ENCODE peak calls at places on chromosomes 12 and 14, in four cellular contexts. One of them, this sample, is unnamed.

GRCh38 chr14:70858641-70859040 is 48.6 kb upstream of the PCNX1 start:
- DNase-seq in Panc1: no peak
- DNase-seq in uterus: no peak
- DNase-seq in transverse colon: no peak
- DNase-seq in this sample: no peak

GRCh38 chr14:23154876-23155587 is 28.4 kb downstream of the SLC7A8 start:
- DNase-seq in Panc1: no peak
- DNase-seq in uterus: peak; percentile 92
- DNase-seq in transverse colon: peak; percentile 61
- DNase-seq in this sample: no peak

GRCh38 chr12:76820888-76821482 is 57.1 kb downstream of the ZDHHC17 start:
- DNase-seq in Panc1: no peak
- DNase-seq in uterus: peak; percentile 36
- DNase-seq in transverse colon: peak; percentile 19
- DNase-seq in this sample: peak; percentile 11

GRCh38 chr14:33938131-33938949 is 12.5 kb downstream of the EGLN3 start:
- DNase-seq in Panc1: no peak
- DNase-seq in uterus: peak; percentile 35
- DNase-seq in transverse colon: peak; percentile 76
- DNase-seq in this sample: no peak

GRCh38 chr12:11545438-11546330 is 103.8 kb upstream of the ETV6 start:
- DNase-seq in Panc1: no peak
- DNase-seq in uterus: no peak
- DNase-seq in transverse colon: no peak
- DNase-seq in this sample: no peak

GRCh38 chr14:23005861-23006534 is 3.9 kb downstream of the C14orf93 start:
- DNase-seq in Panc1: no peak
- DNase-seq in uterus: no peak
- DNase-seq in transverse colon: no peak
- DNase-seq in this sample: no peak

GRCh38 chr14:59588136-59588535 is 11.5 kb upstream of the CCDC175 start:
- DNase-seq in Panc1: no peak
- DNase-seq in uterus: no peak
- DNase-seq in transverse colon: no peak
- DNase-seq in this sample: no peak

GRCh38 chr12:132410849-132411248 is 79.1 kb upstream of the FBRSL1 start:
- DNase-seq in Panc1: no peak
- DNase-seq in uterus: no peak
- DNase-seq in transverse colon: no peak
- DNase-seq in this sample: no peak

GRCh38 chr14:99685061-99685995 is 1.2 kb downstream of the CYP46A1 start:
- DNase-seq in Panc1: no peak
- DNase-seq in uterus: no peak
- DNase-seq in transverse colon: no peak
- DNase-seq in this sample: no peak

GRCh38 chr12:102702447-102703114 is 214.5 kb downstream of the PAH start:
- DNase-seq in Panc1: no peak
- DNase-seq in uterus: peak; percentile 53
- DNase-seq in transverse colon: peak; percentile 29
- DNase-seq in this sample: no peak

GRCh38 chr12:19688489-19688888 is 249.2 kb downstream of the AEBP2 start:
- DNase-seq in Panc1: no peak
- DNase-seq in uterus: no peak
- DNase-seq in transverse colon: no peak
- DNase-seq in this sample: no peak

GRCh38 chr12:19681007-19681406 is 241.7 kb downstream of the AEBP2 start:
- DNase-seq in Panc1: no peak
- DNase-seq in uterus: no peak
- DNase-seq in transverse colon: no peak
- DNase-seq in this sample: no peak

GRCh38 chr12:19689226-19689625 is 249.9 kb downstream of the AEBP2 start:
- DNase-seq in Panc1: no peak
- DNase-seq in uterus: no peak
- DNase-seq in transverse colon: no peak
- DNase-seq in this sample: no peak

GRCh38 chr12:19683178-19683927 is 244.1 kb downstream of the AEBP2 start:
- DNase-seq in Panc1: no peak
- DNase-seq in uterus: no peak
- DNase-seq in transverse colon: no peak
- DNase-seq in this sample: no peak
- H3K4me3 ChIP-seq in Panc1: no peak overlapping the region
- H3K4me3 ChIP-seq in uterus: no peak overlapping the region
- H3K4me3 ChIP-seq in transverse colon: no peak overlapping the region
- H3K4me3 ChIP-seq in this sample: no peak overlapping the region

GRCh38 chr12:127143020-127143419 is 1124.0 kb upstream of the TMEM132C start:
- DNase-seq in Panc1: no peak
- DNase-seq in uterus: no peak
- DNase-seq in transverse colon: no peak
- DNase-seq in this sample: no peak

GRCh38 chr12:127145543-127145928 is 1121.4 kb upstream of the TMEM132C start:
- DNase-seq in Panc1: no peak
- DNase-seq in uterus: no peak
- DNase-seq in transverse colon: no peak
- DNase-seq in this sample: no peak

GRCh38 chr12:127146991-127147718 is 1119.8 kb upstream of the TMEM132C start:
- DNase-seq in Panc1: no peak
- DNase-seq in uterus: no peak
- DNase-seq in transverse colon: no peak
- DNase-seq in this sample: no peak

GRCh38 chr12:127145929-127146789 is 1120.8 kb upstream of the TMEM132C start:
- DNase-seq in Panc1: no peak
- DNase-seq in uterus: peak; percentile 60
- DNase-seq in transverse colon: peak; percentile 67
- DNase-seq in this sample: no peak

GRCh38 chr12:127144770-127145169 is 1122.2 kb upstream of the TMEM132C start:
- DNase-seq in Panc1: no peak
- DNase-seq in uterus: no peak
- DNase-seq in transverse colon: no peak
- DNase-seq in this sample: no peak
- H3K4me3 ChIP-seq in Panc1: no peak overlapping the region
- H3K4me3 ChIP-seq in uterus: no peak overlapping the region
- H3K4me3 ChIP-seq in transverse colon: no peak overlapping the region
- H3K4me3 ChIP-seq in this sample: no peak overlapping the region

GRCh38 chr14:89243765-89244164 is 173.3 kb downstream of the FOXN3 start:
- DNase-seq in Panc1: no peak
- DNase-seq in uterus: no peak
- DNase-seq in transverse colon: no peak
- DNase-seq in this sample: no peak
- H3K4me3 ChIP-seq in Panc1: no peak overlapping the region
- H3K4me3 ChIP-seq in uterus: no peak overlapping the region
- H3K4me3 ChIP-seq in transverse colon: no peak overlapping the region
- H3K4me3 ChIP-seq in this sample: no peak overlapping the region

DNA sequence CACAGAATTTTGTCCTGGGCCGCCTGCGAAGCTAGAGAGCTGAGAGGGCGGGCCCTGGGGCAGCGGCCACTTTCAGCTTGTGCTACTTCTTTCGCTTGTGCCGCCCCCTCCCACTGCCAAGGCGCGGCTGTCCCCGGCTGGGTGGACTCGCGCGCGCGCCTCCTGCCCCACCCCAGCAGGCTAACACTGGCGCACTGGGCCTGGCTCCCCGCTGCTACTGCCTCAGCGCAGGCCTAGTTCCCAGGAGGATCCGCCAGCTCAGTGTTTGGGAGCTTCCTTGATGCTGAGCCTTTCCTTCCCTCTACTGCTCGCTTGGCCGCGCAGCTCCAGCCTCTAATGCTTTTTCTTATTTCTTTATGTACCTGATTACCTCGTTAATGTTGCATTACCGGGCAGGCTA is 27.4 kb upstream of the METAP2 start:
- DNase-seq in Panc1: no peak
- DNase-seq in uterus: no peak
- DNase-seq in transverse colon: peak; percentile 69
- DNase-seq in this sample: peak; percentile 45
- H3K4me3 ChIP-seq in Panc1: no peak overlapping the region
- H3K4me3 ChIP-seq in uterus: no peak overlapping the region
- H3K4me3 ChIP-seq in transverse colon: peak overlapping the region; percentile 27
- H3K4me3 ChIP-seq in this sample: peak overlapping the region; percentile 11

GRCh38 chr12:47903927-47904646 is 707 bp downstream of the VDR start:
- DNase-seq in Panc1: no peak
- DNase-seq in uterus: peak; percentile 57
- DNase-seq in transverse colon: peak; percentile 73
- DNase-seq in this sample: no peak
- H3K4me3 ChIP-seq in Panc1: peak overlapping the region; percentile 69
- H3K4me3 ChIP-seq in uterus: peak overlapping the region; percentile 41
- H3K4me3 ChIP-seq in transverse colon: peak overlapping the region; percentile 62
- H3K4me3 ChIP-seq in this sample: no peak overlapping the region

GRCh38 chr12:4277205-4277543 is 3.6 kb downstream of the CCND2 start:
- DNase-seq in Panc1: no peak
- DNase-seq in uterus: no peak
- DNase-seq in transverse colon: no peak
- DNase-seq in this sample: no peak
- H3K4me3 ChIP-seq in Panc1: no peak overlapping the region
- H3K4me3 ChIP-seq in uterus: no peak overlapping the region
- H3K4me3 ChIP-seq in transverse colon: no peak overlapping the region
- H3K4me3 ChIP-seq in this sample: no peak overlapping the region

GRCh38 chr14:36655963-36656768 is 5.5 kb upstream of the PAX9 start:
- DNase-seq in Panc1: no peak
- DNase-seq in uterus: no peak
- DNase-seq in transverse colon: peak; percentile 32
- DNase-seq in this sample: no peak

GRCh38 chr14:36658091-36659009 is 3.3 kb upstream of the PAX9 start:
- DNase-seq in Panc1: no peak
- DNase-seq in uterus: no peak
- DNase-seq in transverse colon: no peak
- DNase-seq in this sample: no peak

GRCh38 chr14:36657409-36658090 is 4.1 kb upstream of the PAX9 start:
- DNase-seq in Panc1: no peak
- DNase-seq in uterus: no peak
- DNase-seq in transverse colon: no peak
- DNase-seq in this sample: no peak

GRCh38 chr14:36655571-36655962 is 6.1 kb upstream of the PAX9 start:
- DNase-seq in Panc1: no peak
- DNase-seq in uterus: no peak
- DNase-seq in transverse colon: no peak
- DNase-seq in this sample: no peak

DNA sequence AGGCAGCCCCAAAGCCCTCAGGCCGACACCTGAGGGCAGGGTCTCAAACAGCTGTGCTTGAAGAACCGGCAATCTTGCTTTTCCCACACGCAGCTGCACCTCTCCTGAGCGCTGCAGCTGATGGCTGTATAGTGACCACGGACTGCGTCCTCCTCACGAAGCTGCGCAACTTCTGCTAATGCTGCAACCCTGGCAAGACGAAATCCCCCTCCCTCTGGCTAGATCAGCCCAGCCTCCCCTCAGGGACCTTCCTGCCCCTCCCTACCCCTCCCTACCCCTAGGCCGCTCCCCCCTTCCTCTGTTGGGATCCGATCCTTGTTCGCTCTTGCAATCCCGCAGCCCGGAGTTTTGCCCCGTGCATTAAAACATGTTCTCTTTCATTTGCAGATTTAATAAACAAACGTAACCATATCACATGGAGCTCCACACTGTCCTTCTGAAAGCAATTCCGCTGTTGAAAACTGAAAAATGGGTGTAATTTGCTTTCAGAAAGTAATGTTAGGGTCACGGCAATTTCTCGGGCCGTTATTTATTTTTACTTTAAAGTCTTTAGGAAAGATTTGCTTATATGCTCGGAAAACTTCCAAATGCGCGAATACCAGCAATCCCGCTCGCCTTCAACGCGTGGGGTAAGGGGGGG is 4.8 kb upstream of the PAX9 start:
- DNase-seq in Panc1: no peak
- DNase-seq in uterus: no peak
- DNase-seq in transverse colon: no peak
- DNase-seq in this sample: no peak
- H3K4me3 ChIP-seq in Panc1: no peak overlapping the region
- H3K4me3 ChIP-seq in uterus: no peak overlapping the region
- H3K4me3 ChIP-seq in transverse colon: peak overlapping the region; percentile 42
- H3K4me3 ChIP-seq in this sample: no peak overlapping the region

GRCh38 chr12:67070307-67070600 is 198.9 kb upstream of the CAND1 start:
- DNase-seq in Panc1: no peak
- DNase-seq in uterus: no peak
- DNase-seq in transverse colon: no peak
- DNase-seq in this sample: no peak

GRCh38 chr12:67069451-67070306 is 199.5 kb upstream of the CAND1 start:
- DNase-seq in Panc1: no peak
- DNase-seq in uterus: no peak
- DNase-seq in transverse colon: peak; percentile 35
- DNase-seq in this sample: no peak

GRCh38 chr12:67067453-67068203 is 201.5 kb upstream of the CAND1 start:
- DNase-seq in Panc1: no peak
- DNase-seq in uterus: no peak
- DNase-seq in transverse colon: no peak
- DNase-seq in this sample: no peak

GRCh38 chr12:67068773-67069450 is 200.2 kb upstream of the CAND1 start:
- DNase-seq in Panc1: no peak
- DNase-seq in uterus: peak; percentile 27
- DNase-seq in transverse colon: peak; percentile 64
- DNase-seq in this sample: no peak

DNA sequence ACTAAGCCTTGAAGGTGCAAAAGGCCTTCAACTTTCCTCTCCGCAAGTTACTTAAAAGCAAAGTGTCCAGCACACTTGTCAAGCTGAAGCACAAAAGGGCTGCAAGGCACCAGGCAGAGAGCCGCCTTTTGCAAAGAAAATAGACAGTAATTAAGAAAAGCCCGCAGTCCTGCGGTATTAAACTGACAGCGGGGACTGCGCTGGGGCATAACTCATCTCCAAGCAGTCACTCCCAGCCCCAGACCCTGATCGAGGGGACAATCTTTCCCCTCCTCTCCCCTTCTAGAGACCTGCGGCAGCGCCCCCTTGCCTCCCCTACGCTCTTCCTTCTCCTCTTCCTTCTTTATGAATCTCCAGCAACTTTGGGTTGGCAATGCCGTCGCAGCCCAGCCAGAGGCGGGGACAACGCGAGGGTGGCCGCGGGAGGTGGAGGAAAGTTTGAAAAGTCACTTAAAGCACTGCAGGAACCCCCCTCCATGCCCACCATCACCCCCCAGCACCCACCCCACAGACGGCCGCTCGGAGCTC is 200.9 kb upstream of the CAND1 start:
- DNase-seq in Panc1: no peak
- DNase-seq in uterus: no peak
- DNase-seq in transverse colon: peak; percentile 13
- DNase-seq in this sample: no peak
- H3K4me3 ChIP-seq in Panc1: peak overlapping the region; percentile 54
- H3K4me3 ChIP-seq in uterus: peak overlapping the region; percentile 38
- H3K4me3 ChIP-seq in transverse colon: peak overlapping the region; percentile 92
- H3K4me3 ChIP-seq in this sample: peak overlapping the region; percentile 83

DNA sequence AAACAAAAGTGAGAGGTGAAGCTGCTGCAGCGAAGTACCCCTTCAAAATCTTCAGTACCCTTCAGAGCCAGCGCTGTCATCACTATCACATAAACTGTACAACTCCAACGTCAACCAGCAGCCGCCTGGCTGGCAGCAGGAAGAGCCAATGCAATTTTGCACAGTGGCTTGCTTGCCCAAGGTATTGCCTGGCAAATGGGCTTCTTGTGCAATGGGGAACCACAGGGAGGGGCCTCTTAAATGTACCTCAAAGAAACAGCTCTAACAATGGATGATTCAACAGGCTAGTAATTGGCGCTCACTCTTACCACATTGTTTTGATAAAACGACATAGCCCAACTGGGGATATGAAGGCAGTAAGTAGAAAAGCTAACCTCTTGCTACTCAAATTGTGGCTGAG is 125.5 kb upstream of the HIF1A start:
- DNase-seq in Panc1: no peak
- DNase-seq in uterus: no peak
- DNase-seq in transverse colon: no peak
- DNase-seq in this sample: no peak
- H3K4me3 ChIP-seq in Panc1: no peak overlapping the region
- H3K4me3 ChIP-seq in uterus: no peak overlapping the region
- H3K4me3 ChIP-seq in transverse colon: no peak overlapping the region
- H3K4me3 ChIP-seq in this sample: no peak overlapping the region